ENCODE peak calls at places on chromosome 21, in six cellular contexts. U, F, N, T, W and O are unnamed samples.
A peak's percentile ranks its signal among the peaks of the same experiment; 100 is the strongest.

GRCh38 chr21:46229133-46229922 is 754 bp upstream of the LSS start:
- DNase-seq in N (no peak), W (no peak), U (no peak), F (no peak), T (peak; percentile 37), O (peak; percentile 42)

GRCh38 chr21:39556176-39556575 is 56.6 kb upstream of the B3GALT5 start:
- DNase-seq in N (peak; percentile 47), U (no peak), T (no peak), F (no peak), W (no peak), O (no peak)

GRCh38 chr21:16279658-16280581 is 550.1 kb downstream of the USP25 start:
- DNase-seq in T (no peak), F (no peak), W (peak; percentile 63), U (no peak), N (peak; percentile 66), O (peak; percentile 44)

GRCh38 chr21:37631319-37632117 is 264.9 kb downstream of the DYRK1A start:
- DNase-seq in N (no peak), W (no peak), F (no peak), U (no peak), T (no peak), O (no peak)

GRCh38 chr21:34952701-34953100 is 96.4 kb downstream of the RUNX1 start:
- DNase-seq in F (no peak), N (no peak), T (no peak), U (no peak), W (no peak), O (no peak)

GRCh38 chr21:31456201-31456600 is 112.1 kb upstream of the TIAM1 start:
- DNase-seq in N (no peak), F (no peak), W (no peak), U (no peak), T (no peak), O (no peak)

GRCh38 chr21:39281853-39282252 is 31.6 kb downstream of the BRWD1 start:
- DNase-seq in U (no peak), T (no peak), W (no peak), F (no peak), N (no peak), O (no peak)

GRCh38 chr21:33789697-33790096 is 125.9 kb downstream of the ATP5PO start:
- DNase-seq in T (no peak), U (peak; percentile 20), W (peak; percentile 67), F (no peak), N (no peak), O (peak; percentile 8)

GRCh38 chr21:27269646-27270045 is 302.8 kb upstream of the ADAMTS5 start:
- DNase-seq in T (no peak), F (peak; percentile 26), W (peak; percentile 91), N (no peak), U (no peak), O (peak; percentile 63)

GRCh38 chr21:44509539-44509938 is 30.5 kb downstream of the KRTAP10-1 start:
- DNase-seq in N (no peak), W (no peak), T (no peak), U (peak; percentile 29), F (no peak), O (peak; percentile 33)

GRCh38 chr21:18318156-18318555 is 73.5 kb downstream of the CHODL start:
- DNase-seq in T (no peak), N (no peak), U (no peak), W (no peak), F (no peak), O (no peak)